ENCODE peak calls at places on chromosomes 7 and 10, in five cellular contexts. Q is WERI-Rb-1, I is fibroblast of lung, F is HL-60, Y is sigmoid colon. Z is an unnamed sample.

GRCh38 chr7:41967156-41967555 is 264.3 kb upstream of the INHBA start:
- DNase-seq in Y (no peak), F (no peak), Q (no peak), I (peak), Z (no peak)

GRCh38 chr7:142280263-142280662 is 22.4 kb upstream of the PRSS58 start:
- DNase-seq in F (no peak), Q (no peak), I (no peak), Y (no peak), Z (no peak)

GRCh38 chr7:99014113-99014985 is 129.6 kb downstream of the SMURF1 start:
- DNase-seq in F (no peak), Q (no peak), Y (peak), I (no peak), Z (peak)

GRCh38 chr7:96887426-96887825 is 117.9 kb upstream of the DLX6 start:
- DNase-seq in F (no peak), I (peak), Y (no peak), Q (no peak), Z (no peak)

GRCh38 chr7:120052884-120053382 is 220.0 kb upstream of the KCND2 start:
- DNase-seq in Q (no peak), I (peak), F (no peak), Y (peak), Z (no peak)

GRCh38 chr10:131946321-131946751 is 35.4 kb downstream of the BNIP3 start:
- DNase-seq in Y (peak), F (no peak), Q (no peak), I (peak), Z (peak)

GRCh38 chr10:80359644-80360043 is 3.1 kb downstream of the DYDC2 start:
- DNase-seq in Y (peak), I (no peak), F (no peak), Q (no peak), Z (no peak)

GRCh38 chr10:3774018-3774813 is 10.8 kb downstream of the KLF6 start:
- DNase-seq in I (peak), Q (peak), F (no peak), Y (no peak), Z (peak)

GRCh38 chr7:99665312-99665759 is 14.5 kb downstream of the CYP3A5 start:
- DNase-seq in Q (no peak), Y (no peak), I (no peak), F (no peak), Z (no peak)

GRCh38 chr10:69466158-69466490 is 14.9 kb downstream of the TSPAN15 start:
- DNase-seq in F (no peak), Q (no peak), I (no peak), Y (no peak), Z (no peak)

GRCh38 chr7:6443372-6443941 is 4.3 kb downstream of the DAGLB start:
- DNase-seq in I (peak), F (no peak), Q (no peak), Y (no peak), Z (no peak)

DNA sequence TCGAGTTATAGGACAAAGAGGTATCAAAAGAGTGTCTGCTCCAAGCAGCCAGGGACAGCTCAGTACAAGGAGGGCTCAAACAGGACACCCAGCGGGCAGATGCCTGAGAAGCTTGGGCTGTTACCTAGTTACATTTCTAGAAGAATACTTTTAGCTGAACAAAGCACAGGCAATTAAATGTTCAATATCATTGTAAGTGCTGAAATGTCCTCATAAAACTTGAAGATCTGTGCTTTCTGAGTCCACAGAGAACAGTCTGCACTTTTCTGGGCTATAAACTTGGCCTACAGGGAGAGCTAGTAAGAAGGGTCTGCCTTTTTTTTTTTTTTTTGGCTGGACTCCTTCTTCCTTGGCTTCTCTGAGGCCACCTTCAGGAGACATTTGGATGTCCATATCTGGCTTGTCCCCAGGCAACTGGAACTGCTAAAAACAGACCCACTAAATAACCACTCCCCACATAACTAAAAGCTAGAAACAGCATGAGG is 123.2 kb downstream of the SLC16A9 start:
- DNase-seq in Q (no peak), Y (no peak), I (no peak), F (no peak), Z (no peak)
- H3K27ac ChIP-seq in Q (no peak), Y (peak), I (no peak), F (no peak), Z (no peak)

DNA sequence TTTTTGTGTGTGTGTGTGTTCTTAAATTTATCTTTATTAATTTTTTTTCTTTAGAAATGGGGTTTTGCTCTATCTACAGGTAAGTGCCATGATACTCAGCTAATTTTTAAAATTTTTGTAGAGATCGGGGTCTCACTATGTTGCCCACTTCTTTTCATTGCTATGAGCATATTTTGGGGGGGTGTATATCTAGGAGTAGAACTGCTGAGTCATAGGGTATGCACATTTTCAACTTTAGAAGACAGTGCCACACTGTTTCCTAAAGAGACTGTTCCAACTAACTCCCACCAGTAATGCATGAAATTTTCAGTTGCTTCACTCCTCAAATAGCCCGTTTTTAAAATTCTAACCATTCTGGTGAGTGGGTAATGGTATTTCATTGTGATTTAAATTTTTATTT is 108.3 kb downstream of the CUL2 start:
- DNase-seq in I (no peak), Q (no peak), F (no peak), Y (no peak), Z (no peak)
- TF ChIP-seq CTCF in I (no peak), Q (no peak), F (no peak), Y (no peak), Z (no peak)

GRCh38 chr7:45001826-45002225 is 1.8 kb downstream of the CCM2 start:
- DNase-seq in Y (peak), Q (no peak), F (no peak), I (no peak), Z (no peak)
- H3K4me3 ChIP-seq in Y (no peak), Q (no peak), F (no peak), I (peak), Z (peak)

DNA sequence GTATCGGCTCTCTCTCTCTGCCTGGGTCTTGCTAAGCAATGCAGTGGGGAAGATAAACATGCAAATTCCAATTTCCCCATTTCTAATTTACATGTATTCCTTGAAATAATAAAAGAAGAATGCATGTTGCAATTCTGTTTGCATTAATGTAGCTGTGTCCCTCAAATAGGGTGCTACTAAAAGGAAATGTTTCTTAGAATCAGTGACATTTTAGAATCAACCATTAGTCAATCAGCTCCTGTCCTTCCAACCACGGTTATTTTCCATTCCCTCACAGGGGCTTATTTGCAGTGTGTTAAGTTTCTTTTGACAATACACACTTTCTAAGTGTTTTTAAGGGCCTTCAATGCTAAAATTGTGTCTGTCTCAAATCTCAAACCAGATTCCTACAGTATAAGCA is 46.7 kb downstream of the AFAP1L2 start:
- DNase-seq in F (no peak), Q (no peak), Y (no peak), I (peak), Z (no peak)
- H3K27ac ChIP-seq in F (no peak), Q (no peak), Y (peak), I (no peak), Z (peak)

GRCh38 chr10:47160967-47161366 is 139.0 kb upstream of the GDF10 start:
- DNase-seq in Q (no peak), Y (no peak), F (no peak), I (no peak), Z (no peak)
- TF ChIP-seq CTCF in Q (no peak), Y (no peak), F (no peak), I (no peak), Z (no peak)

GRCh38 chr10:683448-684071 is 5.9 kb downstream of the DIP2C start:
- DNase-seq in I (peak), F (no peak), Q (no peak), Y (peak), Z (no peak)

GRCh38 chr10:685613-686012 is 3.9 kb downstream of the DIP2C start:
- DNase-seq in F (no peak), Y (no peak), Q (no peak), I (no peak), Z (no peak)

GRCh38 chr10:680745-681144 is 8.7 kb downstream of the DIP2C start:
- DNase-seq in F (no peak), I (no peak), Q (no peak), Y (no peak), Z (no peak)

GRCh38 chr10:681670-682318 is 7.7 kb downstream of the DIP2C start:
- DNase-seq in Q (no peak), Y (no peak), F (no peak), I (peak), Z (no peak)

GRCh38 chr10:682931-683447 is 6.5 kb downstream of the DIP2C start:
- DNase-seq in F (no peak), Q (no peak), Y (no peak), I (peak), Z (no peak)
- H3K4me3 ChIP-seq in F (no peak), Q (no peak), Y (peak), I (peak), Z (no peak)

GRCh38 chr10:21935439-21936023 is 68.0 kb downstream of the DNAJC1 start:
- DNase-seq in Q (no peak), F (no peak), Y (no peak), I (no peak), Z (no peak)
- H3K27ac ChIP-seq in Q (no peak), F (no peak), Y (no peak), I (no peak), Z (no peak)

DNA sequence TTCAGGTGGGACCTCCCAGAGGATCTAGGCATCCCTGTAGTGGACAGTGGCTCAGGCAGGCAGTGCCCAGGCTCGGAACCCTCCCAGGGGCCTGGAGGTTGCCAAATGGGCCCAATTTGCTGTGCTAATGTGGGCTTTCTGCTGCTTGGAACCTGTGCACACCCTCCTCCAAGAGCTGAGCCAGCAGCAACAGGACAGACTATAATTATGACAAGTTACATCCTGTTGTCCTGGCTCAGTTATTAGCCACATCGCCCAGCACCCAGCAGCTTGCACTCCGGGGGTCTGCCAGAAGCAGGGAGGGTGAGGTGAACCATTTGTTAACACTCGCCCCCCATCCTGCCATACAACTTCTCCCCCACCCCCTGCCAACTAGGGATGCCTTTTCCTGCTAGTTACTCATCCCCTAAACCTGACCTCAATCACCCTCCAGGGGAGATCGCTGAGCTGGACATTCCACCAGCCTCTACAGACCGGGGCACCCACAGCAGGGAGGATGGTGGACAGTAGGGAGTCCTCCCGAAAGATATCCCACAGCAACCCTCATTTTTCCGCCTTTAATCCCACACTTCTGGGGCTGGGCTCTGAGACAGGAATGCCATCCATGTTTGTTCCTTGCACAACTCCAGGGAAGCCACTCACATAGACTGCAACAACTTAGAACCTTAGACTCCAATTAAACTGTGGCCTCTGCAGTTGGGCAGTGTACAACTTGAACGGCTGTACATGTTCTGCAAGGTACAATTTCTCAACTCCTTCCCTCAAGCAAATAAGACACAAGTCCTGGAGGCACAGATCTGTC is 7.9 kb upstream of the MYL10 start:
- DNase-seq in I (no peak), F (no peak), Y (no peak), Q (no peak), Z (no peak)
- TF ChIP-seq CTCF in I (no peak), F (no peak), Y (no peak), Q (no peak), Z (no peak)

GRCh38 chr7:76232698-76233097 is 31.0 kb downstream of the SRRM3 start:
- DNase-seq in I (no peak), F (no peak), Q (peak), Y (no peak), Z (no peak)

GRCh38 chr7:76231071-76231470 is 29.4 kb downstream of the SRRM3 start:
- DNase-seq in F (no peak), Q (peak), Y (no peak), I (no peak), Z (no peak)

GRCh38 chr7:76233538-76234281 is 32.0 kb downstream of the SRRM3 start:
- DNase-seq in F (no peak), Q (peak), I (no peak), Y (no peak), Z (no peak)

GRCh38 chr7:76231583-76231982 is 29.9 kb downstream of the SRRM3 start:
- DNase-seq in Y (no peak), F (no peak), Q (no peak), I (no peak), Z (no peak)

DNA sequence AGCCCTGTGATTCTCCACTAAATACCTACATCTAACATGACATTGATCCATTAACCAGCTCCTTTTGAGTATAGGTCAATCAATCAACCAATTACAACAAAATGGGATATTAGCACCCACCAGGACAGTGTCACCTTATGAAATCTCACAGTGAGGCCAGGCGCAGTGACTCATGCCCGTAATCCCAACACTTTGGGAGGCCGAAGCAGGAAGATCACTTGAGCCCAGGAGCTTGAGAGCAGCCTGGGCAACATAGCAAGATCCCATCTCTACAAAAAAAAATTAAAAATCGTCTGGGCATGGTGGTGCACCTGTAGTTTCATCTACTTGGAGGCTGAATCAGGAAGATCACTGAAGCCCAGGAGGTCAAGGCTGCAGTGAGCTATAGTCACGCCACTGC is 28.5 kb downstream of the SRRM3 start:
- DNase-seq in Y (no peak), F (no peak), I (no peak), Q (no peak), Z (no peak)
- H3K4me3 ChIP-seq in Y (no peak), F (no peak), I (no peak), Q (no peak), Z (no peak)

GRCh38 chr10:71838264-71839211 is 12.5 kb downstream of the PSAP start:
- DNase-seq in Y (no peak), Q (no peak), I (peak), F (no peak), Z (no peak)
- H3K27ac ChIP-seq in Y (peak), Q (no peak), I (peak), F (no peak), Z (peak)